ENCODE peak calls at places on chromosomes 11 and 22, in eight cellular contexts. One of them, this sample, is unnamed.

GRCh38 chr22:32696089-32696488 is 105.4 kb upstream of the TIMP3 start:
- DNase-seq in T-helper 17 cell: no peak
- DNase-seq in hepatocyte: no peak
- DNase-seq in stimulated activated CD8-positive, alpha-beta memory T cell treated with anti-CD3 and anti-CD28 coated beads, Interleukin-12 subunit alpha, Interleukin-12 subunit beta, amount 100 ng/mL, for 4 hours: no peak
- DNase-seq in activated T-helper 1 cell treated with anti-CD3 and anti-CD28 coated beads, Interleukin-2, amount 50 U/mL, for 16 hours: no peak
- DNase-seq in iris pigment epithelial cell: no peak
- DNase-seq in GM12865: no peak
- DNase-seq in hippocampal formation: no peak
- DNase-seq in this sample: no peak

GRCh38 chr22:27241430-27242110 is 560.0 kb downstream of the MN1 start:
- DNase-seq in T-helper 17 cell: no peak
- DNase-seq in hepatocyte: peak; percentile 40
- DNase-seq in stimulated activated CD8-positive, alpha-beta memory T cell treated with anti-CD3 and anti-CD28 coated beads, Interleukin-12 subunit alpha, Interleukin-12 subunit beta, amount 100 ng/mL, for 4 hours: no peak
- DNase-seq in activated T-helper 1 cell treated with anti-CD3 and anti-CD28 coated beads, Interleukin-2, amount 50 U/mL, for 16 hours: no peak
- DNase-seq in iris pigment epithelial cell: peak; percentile 24
- DNase-seq in GM12865: no peak
- DNase-seq in hippocampal formation: peak; percentile 21
- DNase-seq in this sample: peak; percentile 29

GRCh38 chr22:24402460-24403192 is 24.8 kb upstream of the ADORA2A start:
- DNase-seq in T-helper 17 cell: no peak
- DNase-seq in hepatocyte: peak; percentile 88
- DNase-seq in stimulated activated CD8-positive, alpha-beta memory T cell treated with anti-CD3 and anti-CD28 coated beads, Interleukin-12 subunit alpha, Interleukin-12 subunit beta, amount 100 ng/mL, for 4 hours: no peak
- DNase-seq in activated T-helper 1 cell treated with anti-CD3 and anti-CD28 coated beads, Interleukin-2, amount 50 U/mL, for 16 hours: no peak
- DNase-seq in iris pigment epithelial cell: peak; percentile 92
- DNase-seq in GM12865: peak; percentile 58
- DNase-seq in hippocampal formation: no peak
- DNase-seq in this sample: peak; percentile 85

GRCh38 chr11:34329876-34330275 is 27.9 kb downstream of the ABTB2 start:
- DNase-seq in T-helper 17 cell: no peak
- DNase-seq in hepatocyte: no peak
- DNase-seq in stimulated activated CD8-positive, alpha-beta memory T cell treated with anti-CD3 and anti-CD28 coated beads, Interleukin-12 subunit alpha, Interleukin-12 subunit beta, amount 100 ng/mL, for 4 hours: no peak
- DNase-seq in activated T-helper 1 cell treated with anti-CD3 and anti-CD28 coated beads, Interleukin-2, amount 50 U/mL, for 16 hours: no peak
- DNase-seq in iris pigment epithelial cell: no peak
- DNase-seq in GM12865: no peak
- DNase-seq in hippocampal formation: no peak
- DNase-seq in this sample: no peak

GRCh38 chr22:23457586-23457985 is 122.5 kb downstream of the IGLL1 start:
- DNase-seq in T-helper 17 cell: no peak
- DNase-seq in hepatocyte: no peak
- DNase-seq in stimulated activated CD8-positive, alpha-beta memory T cell treated with anti-CD3 and anti-CD28 coated beads, Interleukin-12 subunit alpha, Interleukin-12 subunit beta, amount 100 ng/mL, for 4 hours: no peak
- DNase-seq in activated T-helper 1 cell treated with anti-CD3 and anti-CD28 coated beads, Interleukin-2, amount 50 U/mL, for 16 hours: no peak
- DNase-seq in iris pigment epithelial cell: no peak
- DNase-seq in GM12865: no peak
- DNase-seq in hippocampal formation: no peak
- DNase-seq in this sample: no peak

GRCh38 chr22:38935023-38935422 is 22.4 kb upstream of the APOBEC3A start:
- DNase-seq in T-helper 17 cell: no peak
- DNase-seq in hepatocyte: no peak
- DNase-seq in stimulated activated CD8-positive, alpha-beta memory T cell treated with anti-CD3 and anti-CD28 coated beads, Interleukin-12 subunit alpha, Interleukin-12 subunit beta, amount 100 ng/mL, for 4 hours: no peak
- DNase-seq in activated T-helper 1 cell treated with anti-CD3 and anti-CD28 coated beads, Interleukin-2, amount 50 U/mL, for 16 hours: no peak
- DNase-seq in iris pigment epithelial cell: no peak
- DNase-seq in GM12865: no peak
- DNase-seq in hippocampal formation: no peak
- DNase-seq in this sample: no peak

GRCh38 chr11:26992031-26992541 is 1.8 kb upstream of the FIBIN start:
- DNase-seq in T-helper 17 cell: no peak
- DNase-seq in hepatocyte: no peak
- DNase-seq in stimulated activated CD8-positive, alpha-beta memory T cell treated with anti-CD3 and anti-CD28 coated beads, Interleukin-12 subunit alpha, Interleukin-12 subunit beta, amount 100 ng/mL, for 4 hours: no peak
- DNase-seq in activated T-helper 1 cell treated with anti-CD3 and anti-CD28 coated beads, Interleukin-2, amount 50 U/mL, for 16 hours: no peak
- DNase-seq in iris pigment epithelial cell: peak; percentile 97
- DNase-seq in GM12865: no peak
- DNase-seq in hippocampal formation: no peak
- DNase-seq in this sample: peak; percentile 93

GRCh38 chr11:124536520-124536919 is 6.9 kb downstream of the OR8B12 start:
- DNase-seq in T-helper 17 cell: no peak
- DNase-seq in hepatocyte: peak; percentile 65
- DNase-seq in stimulated activated CD8-positive, alpha-beta memory T cell treated with anti-CD3 and anti-CD28 coated beads, Interleukin-12 subunit alpha, Interleukin-12 subunit beta, amount 100 ng/mL, for 4 hours: no peak
- DNase-seq in activated T-helper 1 cell treated with anti-CD3 and anti-CD28 coated beads, Interleukin-2, amount 50 U/mL, for 16 hours: no peak
- DNase-seq in iris pigment epithelial cell: peak; percentile 96
- DNase-seq in GM12865: no peak
- DNase-seq in hippocampal formation: peak; percentile 13
- DNase-seq in this sample: peak; percentile 9

GRCh38 chr22:18970948-18971315 is 34.8 kb upstream of the PRODH start:
- DNase-seq in T-helper 17 cell: no peak
- DNase-seq in hepatocyte: no peak
- DNase-seq in stimulated activated CD8-positive, alpha-beta memory T cell treated with anti-CD3 and anti-CD28 coated beads, Interleukin-12 subunit alpha, Interleukin-12 subunit beta, amount 100 ng/mL, for 4 hours: no peak
- DNase-seq in activated T-helper 1 cell treated with anti-CD3 and anti-CD28 coated beads, Interleukin-2, amount 50 U/mL, for 16 hours: no peak
- DNase-seq in iris pigment epithelial cell: no peak
- DNase-seq in GM12865: no peak
- DNase-seq in hippocampal formation: no peak
- DNase-seq in this sample: no peak

GRCh38 chr22:33300165-33300564 is 242.0 kb upstream of the SYN3 start:
- DNase-seq in T-helper 17 cell: no peak
- DNase-seq in hepatocyte: no peak
- DNase-seq in stimulated activated CD8-positive, alpha-beta memory T cell treated with anti-CD3 and anti-CD28 coated beads, Interleukin-12 subunit alpha, Interleukin-12 subunit beta, amount 100 ng/mL, for 4 hours: no peak
- DNase-seq in activated T-helper 1 cell treated with anti-CD3 and anti-CD28 coated beads, Interleukin-2, amount 50 U/mL, for 16 hours: no peak
- DNase-seq in iris pigment epithelial cell: no peak
- DNase-seq in GM12865: peak; percentile 12
- DNase-seq in hippocampal formation: no peak
- DNase-seq in this sample: no peak

GRCh38 chr22:35065796-35066218 is at the start of gene ISX:
- DNase-seq in T-helper 17 cell: no peak
- DNase-seq in hepatocyte: peak; percentile 86
- DNase-seq in stimulated activated CD8-positive, alpha-beta memory T cell treated with anti-CD3 and anti-CD28 coated beads, Interleukin-12 subunit alpha, Interleukin-12 subunit beta, amount 100 ng/mL, for 4 hours: no peak
- DNase-seq in activated T-helper 1 cell treated with anti-CD3 and anti-CD28 coated beads, Interleukin-2, amount 50 U/mL, for 16 hours: no peak
- DNase-seq in iris pigment epithelial cell: no peak
- DNase-seq in GM12865: no peak
- DNase-seq in hippocampal formation: no peak
- DNase-seq in this sample: no peak

GRCh38 chr22:38327805-38328204 is 10.6 kb upstream of the CSNK1E start:
- DNase-seq in T-helper 17 cell: no peak
- DNase-seq in hepatocyte: no peak
- DNase-seq in stimulated activated CD8-positive, alpha-beta memory T cell treated with anti-CD3 and anti-CD28 coated beads, Interleukin-12 subunit alpha, Interleukin-12 subunit beta, amount 100 ng/mL, for 4 hours: no peak
- DNase-seq in activated T-helper 1 cell treated with anti-CD3 and anti-CD28 coated beads, Interleukin-2, amount 50 U/mL, for 16 hours: no peak
- DNase-seq in iris pigment epithelial cell: no peak
- DNase-seq in GM12865: no peak
- DNase-seq in hippocampal formation: no peak
- DNase-seq in this sample: peak; percentile 67

GRCh38 chr22:42313204-42313603 is 42.8 kb upstream of the TCF20 start:
- DNase-seq in T-helper 17 cell: no peak
- DNase-seq in hepatocyte: no peak
- DNase-seq in stimulated activated CD8-positive, alpha-beta memory T cell treated with anti-CD3 and anti-CD28 coated beads, Interleukin-12 subunit alpha, Interleukin-12 subunit beta, amount 100 ng/mL, for 4 hours: no peak
- DNase-seq in activated T-helper 1 cell treated with anti-CD3 and anti-CD28 coated beads, Interleukin-2, amount 50 U/mL, for 16 hours: no peak
- DNase-seq in iris pigment epithelial cell: no peak
- DNase-seq in GM12865: no peak
- DNase-seq in hippocampal formation: no peak
- DNase-seq in this sample: no peak

GRCh38 chr11:64223001-64223651 is 2.9 kb downstream of the TRPT1 start:
- DNase-seq in T-helper 17 cell: no peak
- DNase-seq in hepatocyte: no peak
- DNase-seq in stimulated activated CD8-positive, alpha-beta memory T cell treated with anti-CD3 and anti-CD28 coated beads, Interleukin-12 subunit alpha, Interleukin-12 subunit beta, amount 100 ng/mL, for 4 hours: no peak
- DNase-seq in activated T-helper 1 cell treated with anti-CD3 and anti-CD28 coated beads, Interleukin-2, amount 50 U/mL, for 16 hours: no peak
- DNase-seq in iris pigment epithelial cell: no peak
- DNase-seq in GM12865: no peak
- DNase-seq in hippocampal formation: no peak
- DNase-seq in this sample: no peak

GRCh38 chr22:20112623-20113511 is 3.0 kb upstream of the RANBP1 start:
- DNase-seq in T-helper 17 cell: no peak
- DNase-seq in hepatocyte: no peak
- DNase-seq in stimulated activated CD8-positive, alpha-beta memory T cell treated with anti-CD3 and anti-CD28 coated beads, Interleukin-12 subunit alpha, Interleukin-12 subunit beta, amount 100 ng/mL, for 4 hours: no peak
- DNase-seq in activated T-helper 1 cell treated with anti-CD3 and anti-CD28 coated beads, Interleukin-2, amount 50 U/mL, for 16 hours: no peak
- DNase-seq in iris pigment epithelial cell: no peak
- DNase-seq in GM12865: no peak
- DNase-seq in hippocampal formation: no peak
- DNase-seq in this sample: no peak

GRCh38 chr11:72228844-72229231 is 4.3 kb downstream of the INPPL1 start:
- DNase-seq in T-helper 17 cell: no peak
- DNase-seq in hepatocyte: peak; percentile 2
- DNase-seq in stimulated activated CD8-positive, alpha-beta memory T cell treated with anti-CD3 and anti-CD28 coated beads, Interleukin-12 subunit alpha, Interleukin-12 subunit beta, amount 100 ng/mL, for 4 hours: no peak
- DNase-seq in activated T-helper 1 cell treated with anti-CD3 and anti-CD28 coated beads, Interleukin-2, amount 50 U/mL, for 16 hours: no peak
- DNase-seq in iris pigment epithelial cell: no peak
- DNase-seq in GM12865: no peak
- DNase-seq in hippocampal formation: no peak
- DNase-seq in this sample: no peak

GRCh38 chr11:64963072-64963631 is 8.8 kb downstream of the MAJIN start:
- DNase-seq in T-helper 17 cell: no peak
- DNase-seq in hepatocyte: no peak
- DNase-seq in stimulated activated CD8-positive, alpha-beta memory T cell treated with anti-CD3 and anti-CD28 coated beads, Interleukin-12 subunit alpha, Interleukin-12 subunit beta, amount 100 ng/mL, for 4 hours: no peak
- DNase-seq in activated T-helper 1 cell treated with anti-CD3 and anti-CD28 coated beads, Interleukin-2, amount 50 U/mL, for 16 hours: no peak
- DNase-seq in iris pigment epithelial cell: no peak
- DNase-seq in GM12865: no peak
- DNase-seq in hippocampal formation: no peak
- DNase-seq in this sample: no peak

GRCh38 chr11:120236169-120237107 is 3.5 kb upstream of the POU2F3 start:
- DNase-seq in T-helper 17 cell: no peak
- DNase-seq in hepatocyte: no peak
- DNase-seq in stimulated activated CD8-positive, alpha-beta memory T cell treated with anti-CD3 and anti-CD28 coated beads, Interleukin-12 subunit alpha, Interleukin-12 subunit beta, amount 100 ng/mL, for 4 hours: no peak
- DNase-seq in activated T-helper 1 cell treated with anti-CD3 and anti-CD28 coated beads, Interleukin-2, amount 50 U/mL, for 16 hours: no peak
- DNase-seq in iris pigment epithelial cell: no peak
- DNase-seq in GM12865: peak; percentile 19
- DNase-seq in hippocampal formation: no peak
- DNase-seq in this sample: no peak

GRCh38 chr11:7882860-7883259 is 48.2 kb downstream of the OR10A6 start:
- DNase-seq in T-helper 17 cell: no peak
- DNase-seq in hepatocyte: no peak
- DNase-seq in stimulated activated CD8-positive, alpha-beta memory T cell treated with anti-CD3 and anti-CD28 coated beads, Interleukin-12 subunit alpha, Interleukin-12 subunit beta, amount 100 ng/mL, for 4 hours: no peak
- DNase-seq in activated T-helper 1 cell treated with anti-CD3 and anti-CD28 coated beads, Interleukin-2, amount 50 U/mL, for 16 hours: no peak
- DNase-seq in iris pigment epithelial cell: peak; percentile 12
- DNase-seq in GM12865: no peak
- DNase-seq in hippocampal formation: no peak
- DNase-seq in this sample: no peak

GRCh38 chr11:43930868-43931716 is 11.3 kb upstream of the C11orf96 start:
- DNase-seq in T-helper 17 cell: no peak
- DNase-seq in hepatocyte: no peak
- DNase-seq in stimulated activated CD8-positive, alpha-beta memory T cell treated with anti-CD3 and anti-CD28 coated beads, Interleukin-12 subunit alpha, Interleukin-12 subunit beta, amount 100 ng/mL, for 4 hours: no peak
- DNase-seq in activated T-helper 1 cell treated with anti-CD3 and anti-CD28 coated beads, Interleukin-2, amount 50 U/mL, for 16 hours: no peak
- DNase-seq in iris pigment epithelial cell: peak; percentile 80
- DNase-seq in GM12865: no peak
- DNase-seq in hippocampal formation: no peak
- DNase-seq in this sample: no peak

GRCh38 chr22:46049726-46050450 is 72.9 kb upstream of the WNT7B start:
- DNase-seq in T-helper 17 cell: no peak
- DNase-seq in hepatocyte: no peak
- DNase-seq in stimulated activated CD8-positive, alpha-beta memory T cell treated with anti-CD3 and anti-CD28 coated beads, Interleukin-12 subunit alpha, Interleukin-12 subunit beta, amount 100 ng/mL, for 4 hours: no peak
- DNase-seq in activated T-helper 1 cell treated with anti-CD3 and anti-CD28 coated beads, Interleukin-2, amount 50 U/mL, for 16 hours: no peak
- DNase-seq in iris pigment epithelial cell: no peak
- DNase-seq in GM12865: no peak
- DNase-seq in hippocampal formation: no peak
- DNase-seq in this sample: no peak

GRCh38 chr11:75773595-75774353 is 5.2 kb downstream of the DGAT2 start:
- DNase-seq in T-helper 17 cell: no peak
- DNase-seq in hepatocyte: no peak
- DNase-seq in stimulated activated CD8-positive, alpha-beta memory T cell treated with anti-CD3 and anti-CD28 coated beads, Interleukin-12 subunit alpha, Interleukin-12 subunit beta, amount 100 ng/mL, for 4 hours: no peak
- DNase-seq in activated T-helper 1 cell treated with anti-CD3 and anti-CD28 coated beads, Interleukin-2, amount 50 U/mL, for 16 hours: no peak
- DNase-seq in iris pigment epithelial cell: no peak
- DNase-seq in GM12865: peak; percentile 93
- DNase-seq in hippocampal formation: no peak
- DNase-seq in this sample: no peak

GRCh38 chr11:63764712-63765631 is 3.6 kb downstream of the ZFTA start:
- DNase-seq in T-helper 17 cell: no peak
- DNase-seq in hepatocyte: peak; percentile 67
- DNase-seq in stimulated activated CD8-positive, alpha-beta memory T cell treated with anti-CD3 and anti-CD28 coated beads, Interleukin-12 subunit alpha, Interleukin-12 subunit beta, amount 100 ng/mL, for 4 hours: no peak
- DNase-seq in activated T-helper 1 cell treated with anti-CD3 and anti-CD28 coated beads, Interleukin-2, amount 50 U/mL, for 16 hours: no peak
- DNase-seq in iris pigment epithelial cell: no peak
- DNase-seq in GM12865: no peak
- DNase-seq in hippocampal formation: no peak
- DNase-seq in this sample: no peak

GRCh38 chr11:120689591-120689990 is 178.0 kb downstream of the GRIK4 start:
- DNase-seq in T-helper 17 cell: no peak
- DNase-seq in hepatocyte: no peak
- DNase-seq in stimulated activated CD8-positive, alpha-beta memory T cell treated with anti-CD3 and anti-CD28 coated beads, Interleukin-12 subunit alpha, Interleukin-12 subunit beta, amount 100 ng/mL, for 4 hours: no peak
- DNase-seq in activated T-helper 1 cell treated with anti-CD3 and anti-CD28 coated beads, Interleukin-2, amount 50 U/mL, for 16 hours: no peak
- DNase-seq in iris pigment epithelial cell: no peak
- DNase-seq in GM12865: no peak
- DNase-seq in hippocampal formation: no peak
- DNase-seq in this sample: no peak

GRCh38 chr22:28600546-28601143 is 79.0 kb downstream of the TTC28 start:
- DNase-seq in T-helper 17 cell: no peak
- DNase-seq in hepatocyte: peak; percentile 73
- DNase-seq in stimulated activated CD8-positive, alpha-beta memory T cell treated with anti-CD3 and anti-CD28 coated beads, Interleukin-12 subunit alpha, Interleukin-12 subunit beta, amount 100 ng/mL, for 4 hours: no peak
- DNase-seq in activated T-helper 1 cell treated with anti-CD3 and anti-CD28 coated beads, Interleukin-2, amount 50 U/mL, for 16 hours: no peak
- DNase-seq in iris pigment epithelial cell: peak; percentile 66
- DNase-seq in GM12865: peak; percentile 64
- DNase-seq in hippocampal formation: no peak
- DNase-seq in this sample: peak; percentile 90

GRCh38 chr22:36612458-36612857 is 83.5 kb upstream of the EIF3D start:
- DNase-seq in T-helper 17 cell: no peak
- DNase-seq in hepatocyte: no peak
- DNase-seq in stimulated activated CD8-positive, alpha-beta memory T cell treated with anti-CD3 and anti-CD28 coated beads, Interleukin-12 subunit alpha, Interleukin-12 subunit beta, amount 100 ng/mL, for 4 hours: no peak
- DNase-seq in activated T-helper 1 cell treated with anti-CD3 and anti-CD28 coated beads, Interleukin-2, amount 50 U/mL, for 16 hours: no peak
- DNase-seq in iris pigment epithelial cell: peak; percentile 7
- DNase-seq in GM12865: no peak
- DNase-seq in hippocampal formation: no peak
- DNase-seq in this sample: no peak

GRCh38 chr22:29702025-29702930 is 17.5 kb upstream of the CABP7 start:
- DNase-seq in T-helper 17 cell: no peak
- DNase-seq in hepatocyte: no peak
- DNase-seq in stimulated activated CD8-positive, alpha-beta memory T cell treated with anti-CD3 and anti-CD28 coated beads, Interleukin-12 subunit alpha, Interleukin-12 subunit beta, amount 100 ng/mL, for 4 hours: no peak
- DNase-seq in activated T-helper 1 cell treated with anti-CD3 and anti-CD28 coated beads, Interleukin-2, amount 50 U/mL, for 16 hours: no peak
- DNase-seq in iris pigment epithelial cell: no peak
- DNase-seq in GM12865: no peak
- DNase-seq in hippocampal formation: peak; percentile 16
- DNase-seq in this sample: no peak

GRCh38 chr11:8267280-8267679 is 3.6 kb upstream of the LMO1 start:
- DNase-seq in T-helper 17 cell: no peak
- DNase-seq in hepatocyte: no peak
- DNase-seq in stimulated activated CD8-positive, alpha-beta memory T cell treated with anti-CD3 and anti-CD28 coated beads, Interleukin-12 subunit alpha, Interleukin-12 subunit beta, amount 100 ng/mL, for 4 hours: no peak
- DNase-seq in activated T-helper 1 cell treated with anti-CD3 and anti-CD28 coated beads, Interleukin-2, amount 50 U/mL, for 16 hours: no peak
- DNase-seq in iris pigment epithelial cell: no peak
- DNase-seq in GM12865: no peak
- DNase-seq in hippocampal formation: no peak
- DNase-seq in this sample: no peak

This sample was measured in adipocyte.